ENCODE peak calls at places on chromosome 16, in four cellular contexts. One of them, this sample, is unnamed.

GRCh38 chr16:67571981-67572431 is 9.7 kb downstream of the CTCF start:
- DNase-seq in PC-3: no peak
- DNase-seq in neuronal stem cell: no peak
- DNase-seq in T-helper 2 cell treated with Interferon-gamma antibody and Interleukin-4, amounts not matched to agents 5 μg/mL and 100 μg/mL, for 36 hours: no peak
- DNase-seq in this sample: no peak

GRCh38 chr16:27511657-27512056 is 38.1 kb downstream of the GTF3C1 start:
- DNase-seq in PC-3: no peak
- DNase-seq in neuronal stem cell: no peak
- DNase-seq in T-helper 2 cell treated with Interferon-gamma antibody and Interleukin-4, amounts not matched to agents 5 μg/mL and 100 μg/mL, for 36 hours: no peak
- DNase-seq in this sample: peak; percentile 87

GRCh38 chr16:81821422-81822128 is 42.5 kb downstream of the PLCG2 start:
- DNase-seq in PC-3: no peak
- DNase-seq in neuronal stem cell: no peak
- DNase-seq in T-helper 2 cell treated with Interferon-gamma antibody and Interleukin-4, amounts not matched to agents 5 μg/mL and 100 μg/mL, for 36 hours: no peak
- DNase-seq in this sample: peak; percentile 70

GRCh38 chr16:86962259-86962658 is 354.9 kb downstream of the C16orf95 start:
- DNase-seq in PC-3: no peak
- DNase-seq in neuronal stem cell: no peak
- DNase-seq in T-helper 2 cell treated with Interferon-gamma antibody and Interleukin-4, amounts not matched to agents 5 μg/mL and 100 μg/mL, for 36 hours: no peak
- DNase-seq in this sample: no peak

GRCh38 chr16:19894586-19894985 is 9.9 kb upstream of the GPRC5B start:
- DNase-seq in PC-3: no peak
- DNase-seq in neuronal stem cell: no peak
- DNase-seq in T-helper 2 cell treated with Interferon-gamma antibody and Interleukin-4, amounts not matched to agents 5 μg/mL and 100 μg/mL, for 36 hours: no peak
- DNase-seq in this sample: no peak

GRCh38 chr16:74107795-74108610 is 188.6 kb upstream of the PSMD7 start:
- DNase-seq in PC-3: peak; percentile 56
- DNase-seq in neuronal stem cell: peak; percentile 39
- DNase-seq in T-helper 2 cell treated with Interferon-gamma antibody and Interleukin-4, amounts not matched to agents 5 μg/mL and 100 μg/mL, for 36 hours: no peak
- DNase-seq in this sample: no peak

GRCh38 chr16:86044881-86045600 is 146.1 kb downstream of the IRF8 start:
- DNase-seq in PC-3: no peak
- DNase-seq in neuronal stem cell: no peak
- DNase-seq in T-helper 2 cell treated with Interferon-gamma antibody and Interleukin-4, amounts not matched to agents 5 μg/mL and 100 μg/mL, for 36 hours: peak; percentile 7
- DNase-seq in this sample: no peak

GRCh38 chr16:30011505-30012480 is 966 bp upstream of the DOC2A start:
- DNase-seq in PC-3: no peak
- DNase-seq in neuronal stem cell: no peak
- DNase-seq in T-helper 2 cell treated with Interferon-gamma antibody and Interleukin-4, amounts not matched to agents 5 μg/mL and 100 μg/mL, for 36 hours: no peak
- DNase-seq in this sample: no peak

GRCh38 chr16:19861811-19862327 is 22.8 kb downstream of the GPRC5B start:
- DNase-seq in PC-3: no peak
- DNase-seq in neuronal stem cell: no peak
- DNase-seq in T-helper 2 cell treated with Interferon-gamma antibody and Interleukin-4, amounts not matched to agents 5 μg/mL and 100 μg/mL, for 36 hours: no peak
- DNase-seq in this sample: no peak

GRCh38 chr16:931651-932500 is 38.9 kb downstream of the LMF1 start:
- DNase-seq in PC-3: no peak
- DNase-seq in neuronal stem cell: no peak
- DNase-seq in T-helper 2 cell treated with Interferon-gamma antibody and Interleukin-4, amounts not matched to agents 5 μg/mL and 100 μg/mL, for 36 hours: no peak
- DNase-seq in this sample: peak; percentile 44

GRCh38 chr16:14529010-14529669 is 100.9 kb downstream of the PARN start:
- DNase-seq in PC-3: peak; percentile 80
- DNase-seq in neuronal stem cell: peak; percentile 70
- DNase-seq in T-helper 2 cell treated with Interferon-gamma antibody and Interleukin-4, amounts not matched to agents 5 μg/mL and 100 μg/mL, for 36 hours: peak; percentile 23
- DNase-seq in this sample: peak; percentile 87

GRCh38 chr16:86831366-86831765 is 253.0 kb downstream of the FOXL1 start:
- DNase-seq in PC-3: peak; percentile 11
- DNase-seq in neuronal stem cell: no peak
- DNase-seq in T-helper 2 cell treated with Interferon-gamma antibody and Interleukin-4, amounts not matched to agents 5 μg/mL and 100 μg/mL, for 36 hours: no peak
- DNase-seq in this sample: no peak

GRCh38 chr16:4370151-4370550 is 1.5 kb upstream of the VASN start:
- DNase-seq in PC-3: no peak
- DNase-seq in neuronal stem cell: no peak
- DNase-seq in T-helper 2 cell treated with Interferon-gamma antibody and Interleukin-4, amounts not matched to agents 5 μg/mL and 100 μg/mL, for 36 hours: no peak
- DNase-seq in this sample: no peak

GRCh38 chr16:11099672-11100195 is 155.4 kb downstream of the CLEC16A start:
- DNase-seq in PC-3: no peak
- DNase-seq in neuronal stem cell: no peak
- DNase-seq in T-helper 2 cell treated with Interferon-gamma antibody and Interleukin-4, amounts not matched to agents 5 μg/mL and 100 μg/mL, for 36 hours: no peak
- DNase-seq in this sample: no peak

GRCh38 chr16:12406840-12407690 is 396.6 kb downstream of the CPPED1 start:
- DNase-seq in PC-3: peak; percentile 63
- DNase-seq in neuronal stem cell: no peak
- DNase-seq in T-helper 2 cell treated with Interferon-gamma antibody and Interleukin-4, amounts not matched to agents 5 μg/mL and 100 μg/mL, for 36 hours: no peak
- DNase-seq in this sample: no peak

GRCh38 chr16:13866073-13866472 is 53.9 kb upstream of the ERCC4 start:
- DNase-seq in PC-3: peak; percentile 76
- DNase-seq in neuronal stem cell: peak; percentile 44
- DNase-seq in T-helper 2 cell treated with Interferon-gamma antibody and Interleukin-4, amounts not matched to agents 5 μg/mL and 100 μg/mL, for 36 hours: peak; percentile 12
- DNase-seq in this sample: peak; percentile 76

GRCh38 chr16:65725156-65725845 is 603.4 kb upstream of the CDH11 start:
- DNase-seq in PC-3: peak; percentile 57
- DNase-seq in neuronal stem cell: no peak
- DNase-seq in T-helper 2 cell treated with Interferon-gamma antibody and Interleukin-4, amounts not matched to agents 5 μg/mL and 100 μg/mL, for 36 hours: no peak
- DNase-seq in this sample: no peak

GRCh38 chr16:49183911-49184310 is 97.7 kb downstream of the CBLN1 start:
- DNase-seq in PC-3: peak; percentile 52
- DNase-seq in neuronal stem cell: peak; percentile 15
- DNase-seq in T-helper 2 cell treated with Interferon-gamma antibody and Interleukin-4, amounts not matched to agents 5 μg/mL and 100 μg/mL, for 36 hours: no peak
- DNase-seq in this sample: peak; percentile 21

GRCh38 chr16:83336630-83337029 is 471.1 kb upstream of the HSBP1 start:
- DNase-seq in PC-3: no peak
- DNase-seq in neuronal stem cell: no peak
- DNase-seq in T-helper 2 cell treated with Interferon-gamma antibody and Interleukin-4, amounts not matched to agents 5 μg/mL and 100 μg/mL, for 36 hours: no peak
- DNase-seq in this sample: no peak

GRCh38 chr16:58471209-58471975 is 28.6 kb upstream of the NDRG4 start:
- DNase-seq in PC-3: no peak
- DNase-seq in neuronal stem cell: no peak
- DNase-seq in T-helper 2 cell treated with Interferon-gamma antibody and Interleukin-4, amounts not matched to agents 5 μg/mL and 100 μg/mL, for 36 hours: no peak
- DNase-seq in this sample: no peak

GRCh38 chr16:6726621-6727020 is 606.0 kb upstream of the RBFOX1 start:
- DNase-seq in PC-3: no peak
- DNase-seq in neuronal stem cell: no peak
- DNase-seq in T-helper 2 cell treated with Interferon-gamma antibody and Interleukin-4, amounts not matched to agents 5 μg/mL and 100 μg/mL, for 36 hours: no peak
- DNase-seq in this sample: no peak